ENCODE peak calls at places on chromosomes 6 and 20, in four cellular contexts. V, W, C and M are unnamed samples.

GRCh38 chr20:7375905-7376304 is 564.4 kb downstream of the HAO1 start:
- DNase-seq in V (no peak), W (no peak), C (no peak), M (peak)

GRCh38 chr6:28769626-28770402 is 154.0 kb downstream of the TRIM27 start:
- DNase-seq in V (no peak), W (no peak), C (no peak), M (no peak)

GRCh38 chr6:32436995-32437836 is 2.5 kb upstream of the HLA-DRA start:
- DNase-seq in V (no peak), W (no peak), C (no peak), M (no peak)

GRCh38 chr6:110664933-110665332 is 150.3 kb downstream of the CDK19 start:
- DNase-seq in V (no peak), W (no peak), C (no peak), M (no peak)

GRCh38 chr6:154450498-154450897 is 60.0 kb downstream of the CNKSR3 start:
- DNase-seq in V (no peak), W (no peak), C (no peak), M (no peak)

GRCh38 chr6:121666809-121667208 is 231.4 kb downstream of the GJA1 start:
- DNase-seq in V (no peak), W (no peak), C (no peak), M (peak)

GRCh38 chr20:43349841-43350240 is 107.9 kb upstream of the SRSF6 start:
- DNase-seq in V (no peak), W (no peak), C (no peak), M (no peak)

GRCh38 chr6:163460307-163460782 is 45.8 kb downstream of the QKI start:
- DNase-seq in V (no peak), W (no peak), C (no peak), M (no peak)